ENCODE peak calls at places on chromosomes 2 and 18, in eight cellular contexts. One of them, this sample, is unnamed.

GRCh38 chr2:193584522-193584938 is 1389.8 kb upstream of the TMEFF2 start:
- DNase-seq in right lobe of liver: peak; percentile 51
- DNase-seq in OCI-LY7: peak; percentile 13
- DNase-seq in endodermal cell: peak; percentile 60
- DNase-seq in transverse colon: no peak
- DNase-seq in fibroblast of lung: peak; percentile 37
- DNase-seq in CD8-positive, alpha-beta T cell: no peak
- DNase-seq in heart left ventricle: no peak
- DNase-seq in this sample: no peak

GRCh38 chr2:122590524-122590923 is 835.1 kb downstream of the TSN start:
- DNase-seq in heart left ventricle: no peak
- DNase-seq in right lobe of liver: no peak
- DNase-seq in transverse colon: peak; percentile 54
- DNase-seq in endodermal cell: no peak
- DNase-seq in fibroblast of lung: no peak
- DNase-seq in OCI-LY7: no peak
- DNase-seq in CD8-positive, alpha-beta T cell: no peak
- DNase-seq in this sample: no peak

GRCh38 chr2:217151509-217152206 is 291.8 kb upstream of the TNP1 start:
- DNase-seq in OCI-LY7: no peak
- DNase-seq in fibroblast of lung: no peak
- DNase-seq in endodermal cell: no peak
- DNase-seq in transverse colon: no peak
- DNase-seq in right lobe of liver: no peak
- DNase-seq in heart left ventricle: peak; percentile 34
- DNase-seq in CD8-positive, alpha-beta T cell: no peak
- DNase-seq in this sample: no peak

GRCh38 chr18:25883091-25883490 is 207.3 kb downstream of the SS18 start:
- DNase-seq in OCI-LY7: no peak
- DNase-seq in heart left ventricle: no peak
- DNase-seq in CD8-positive, alpha-beta T cell: no peak
- DNase-seq in endodermal cell: no peak
- DNase-seq in transverse colon: no peak
- DNase-seq in right lobe of liver: no peak
- DNase-seq in fibroblast of lung: no peak
- DNase-seq in this sample: no peak

GRCh38 chr18:68840554-68841263 is 42.8 kb downstream of the CCDC102B start:
- DNase-seq in CD8-positive, alpha-beta T cell: no peak
- DNase-seq in transverse colon: no peak
- DNase-seq in OCI-LY7: no peak
- DNase-seq in fibroblast of lung: peak; percentile 96
- DNase-seq in heart left ventricle: no peak
- DNase-seq in right lobe of liver: no peak
- DNase-seq in endodermal cell: no peak
- DNase-seq in this sample: no peak

GRCh38 chr2:112885503-112885897 is 25.5 kb upstream of the IL37 start:
- DNase-seq in right lobe of liver: no peak
- DNase-seq in endodermal cell: no peak
- DNase-seq in fibroblast of lung: no peak
- DNase-seq in heart left ventricle: no peak
- DNase-seq in transverse colon: no peak
- DNase-seq in CD8-positive, alpha-beta T cell: no peak
- DNase-seq in OCI-LY7: no peak
- DNase-seq in this sample: no peak

GRCh38 chr2:1282552-1282951 is 130.7 kb upstream of the TPO start:
- DNase-seq in CD8-positive, alpha-beta T cell: no peak
- DNase-seq in fibroblast of lung: no peak
- DNase-seq in endodermal cell: no peak
- DNase-seq in heart left ventricle: peak; percentile 47
- DNase-seq in OCI-LY7: no peak
- DNase-seq in right lobe of liver: no peak
- DNase-seq in transverse colon: no peak
- DNase-seq in this sample: no peak

GRCh38 chr18:51194604-51195003 is 2.9 kb downstream of the MEX3C start:
- DNase-seq in OCI-LY7: no peak
- DNase-seq in right lobe of liver: no peak
- DNase-seq in CD8-positive, alpha-beta T cell: no peak
- DNase-seq in transverse colon: no peak
- DNase-seq in endodermal cell: no peak
- DNase-seq in fibroblast of lung: peak; percentile 20
- DNase-seq in heart left ventricle: no peak
- DNase-seq in this sample: no peak

GRCh38 chr2:85758361-85759256 is 4.8 kb downstream of the ATOH8 start:
- DNase-seq in right lobe of liver: peak; percentile 73
- DNase-seq in OCI-LY7: no peak
- DNase-seq in transverse colon: no peak
- DNase-seq in heart left ventricle: no peak
- DNase-seq in endodermal cell: no peak
- DNase-seq in fibroblast of lung: no peak
- DNase-seq in CD8-positive, alpha-beta T cell: no peak
- DNase-seq in this sample: no peak

GRCh38 chr2:238929242-238930081 is 81.6 kb downstream of the TWIST2 start:
- DNase-seq in endodermal cell: peak; percentile 42
- DNase-seq in transverse colon: peak; percentile 22
- DNase-seq in heart left ventricle: peak; percentile 64
- DNase-seq in fibroblast of lung: peak; percentile 67
- DNase-seq in right lobe of liver: no peak
- DNase-seq in CD8-positive, alpha-beta T cell: no peak
- DNase-seq in OCI-LY7: no peak
- DNase-seq in this sample: peak; percentile 84

GRCh38 chr2:187499941-187500532 is 52.0 kb upstream of the CALCRL start:
- DNase-seq in OCI-LY7: peak; percentile 50
- DNase-seq in transverse colon: peak; percentile 57
- DNase-seq in endodermal cell: peak; percentile 82
- DNase-seq in heart left ventricle: peak; percentile 39
- DNase-seq in fibroblast of lung: peak; percentile 43
- DNase-seq in CD8-positive, alpha-beta T cell: no peak
- DNase-seq in right lobe of liver: peak; percentile 61
- DNase-seq in this sample: no peak

GRCh38 chr2:39264733-39265132 is 21.0 kb upstream of the CDKL4 start:
- DNase-seq in OCI-LY7: peak; percentile 80
- DNase-seq in endodermal cell: no peak
- DNase-seq in CD8-positive, alpha-beta T cell: no peak
- DNase-seq in heart left ventricle: no peak
- DNase-seq in transverse colon: no peak
- DNase-seq in fibroblast of lung: no peak
- DNase-seq in right lobe of liver: no peak
- DNase-seq in this sample: no peak

GRCh38 chr18:36366994-36367839 is 69.7 kb downstream of the FHOD3 start:
- DNase-seq in endodermal cell: no peak
- DNase-seq in transverse colon: no peak
- DNase-seq in OCI-LY7: no peak
- DNase-seq in right lobe of liver: no peak
- DNase-seq in heart left ventricle: peak; percentile 90
- DNase-seq in CD8-positive, alpha-beta T cell: no peak
- DNase-seq in fibroblast of lung: no peak
- DNase-seq in this sample: peak; percentile 89

GRCh38 chr2:8535821-8536685 is 145.8 kb upstream of the ID2 start:
- DNase-seq in endodermal cell: no peak
- DNase-seq in fibroblast of lung: peak; percentile 30
- DNase-seq in OCI-LY7: peak; percentile 60
- DNase-seq in right lobe of liver: no peak
- DNase-seq in transverse colon: no peak
- DNase-seq in heart left ventricle: no peak
- DNase-seq in CD8-positive, alpha-beta T cell: no peak
- DNase-seq in this sample: no peak

GRCh38 chr2:237708491-237708890 is 81.1 kb downstream of the LRRFIP1 start:
- DNase-seq in fibroblast of lung: no peak
- DNase-seq in endodermal cell: no peak
- DNase-seq in transverse colon: no peak
- DNase-seq in CD8-positive, alpha-beta T cell: no peak
- DNase-seq in heart left ventricle: no peak
- DNase-seq in right lobe of liver: peak; percentile 37
- DNase-seq in OCI-LY7: no peak
- DNase-seq in this sample: no peak

GRCh38 chr2:36362291-36362690 is 6.7 kb downstream of the CRIM1 start:
- DNase-seq in OCI-LY7: no peak
- DNase-seq in transverse colon: no peak
- DNase-seq in endodermal cell: no peak
- DNase-seq in right lobe of liver: no peak
- DNase-seq in heart left ventricle: no peak
- DNase-seq in CD8-positive, alpha-beta T cell: no peak
- DNase-seq in fibroblast of lung: peak; percentile 92
- DNase-seq in this sample: no peak

GRCh38 chr2:76870581-76870980 is 651.6 kb downstream of the LRRTM4 start:
- DNase-seq in OCI-LY7: no peak
- DNase-seq in endodermal cell: no peak
- DNase-seq in fibroblast of lung: peak; percentile 3
- DNase-seq in heart left ventricle: no peak
- DNase-seq in right lobe of liver: no peak
- DNase-seq in transverse colon: no peak
- DNase-seq in CD8-positive, alpha-beta T cell: no peak
- DNase-seq in this sample: no peak

GRCh38 chr2:103123516-103123915 is 361.7 kb downstream of the TMEM182 start:
- DNase-seq in endodermal cell: no peak
- DNase-seq in CD8-positive, alpha-beta T cell: no peak
- DNase-seq in heart left ventricle: no peak
- DNase-seq in right lobe of liver: no peak
- DNase-seq in fibroblast of lung: no peak
- DNase-seq in OCI-LY7: no peak
- DNase-seq in transverse colon: no peak
- DNase-seq in this sample: no peak

GRCh38 chr2:236941551-236941950 is 144.1 kb upstream of the COPS8 start:
- DNase-seq in heart left ventricle: no peak
- DNase-seq in CD8-positive, alpha-beta T cell: no peak
- DNase-seq in OCI-LY7: no peak
- DNase-seq in right lobe of liver: no peak
- DNase-seq in transverse colon: no peak
- DNase-seq in endodermal cell: no peak
- DNase-seq in fibroblast of lung: no peak
- DNase-seq in this sample: no peak

DNA sequence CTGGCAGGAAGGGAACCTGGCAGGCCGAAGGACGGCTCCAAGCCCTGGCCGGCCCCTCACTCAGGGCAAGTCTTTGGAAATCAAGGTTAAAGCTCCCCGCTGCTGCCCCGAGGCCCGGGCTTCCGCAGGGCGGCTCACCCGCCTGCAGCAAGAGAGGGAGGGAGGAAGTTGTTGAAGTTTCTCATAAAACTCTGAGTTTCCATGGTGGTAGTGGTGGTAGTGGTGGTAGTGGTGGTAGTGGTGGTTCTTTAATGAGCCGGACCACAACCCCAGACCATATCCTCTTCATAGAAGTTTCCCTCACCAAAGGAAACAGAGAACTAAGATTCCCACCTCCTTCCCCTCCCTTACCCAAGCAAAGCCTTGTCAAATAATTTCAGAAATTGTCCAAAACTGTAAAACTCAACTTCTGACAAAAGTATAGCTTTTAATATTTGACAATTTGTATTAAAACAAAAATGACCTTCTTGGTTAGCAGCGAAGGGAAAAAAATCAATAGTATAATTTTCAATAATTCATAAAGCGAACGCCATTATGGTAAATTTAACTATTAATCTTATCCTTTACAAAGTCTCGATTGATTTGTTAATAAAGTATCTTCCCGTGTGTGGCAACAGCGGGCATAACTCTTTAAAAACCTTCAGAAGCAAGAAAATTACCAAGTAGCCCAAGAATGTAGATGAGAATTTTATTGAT is 1.5 kb upstream of the HOXD10 start:
- DNase-seq in CD8-positive, alpha-beta T cell: no peak
- DNase-seq in OCI-LY7: no peak
- DNase-seq in heart left ventricle: no peak
- DNase-seq in endodermal cell: peak; percentile 63
- DNase-seq in right lobe of liver: no peak
- DNase-seq in transverse colon: no peak
- DNase-seq in fibroblast of lung: no peak
- DNase-seq in this sample: no peak
- TF ChIP-seq CTCF in CD8-positive, alpha-beta T cell: no peak
- TF ChIP-seq CTCF in OCI-LY7: no peak
- TF ChIP-seq CTCF in heart left ventricle: no peak
- TF ChIP-seq CTCF in endodermal cell: no peak
- TF ChIP-seq CTCF in right lobe of liver: no peak
- TF ChIP-seq CTCF in transverse colon: no peak
- TF ChIP-seq CTCF in fibroblast of lung: no peak
- TF ChIP-seq CTCF in this sample: no peak

GRCh38 chr2:172615862-172616261 is 60.0 kb downstream of the PDK1 start:
- DNase-seq in transverse colon: no peak
- DNase-seq in OCI-LY7: no peak
- DNase-seq in endodermal cell: no peak
- DNase-seq in fibroblast of lung: no peak
- DNase-seq in right lobe of liver: no peak
- DNase-seq in heart left ventricle: no peak
- DNase-seq in CD8-positive, alpha-beta T cell: no peak
- DNase-seq in this sample: no peak
- H3K27ac ChIP-seq in transverse colon: no peak overlapping the region
- H3K27ac ChIP-seq in OCI-LY7: no peak overlapping the region
- H3K27ac ChIP-seq in endodermal cell: no peak overlapping the region
- H3K27ac ChIP-seq in fibroblast of lung: no peak overlapping the region
- H3K27ac ChIP-seq in right lobe of liver: no peak overlapping the region
- H3K27ac ChIP-seq in heart left ventricle: no peak overlapping the region
- H3K27ac ChIP-seq in CD8-positive, alpha-beta T cell: no peak overlapping the region
- H3K27ac ChIP-seq in this sample: no peak overlapping the region

DNA sequence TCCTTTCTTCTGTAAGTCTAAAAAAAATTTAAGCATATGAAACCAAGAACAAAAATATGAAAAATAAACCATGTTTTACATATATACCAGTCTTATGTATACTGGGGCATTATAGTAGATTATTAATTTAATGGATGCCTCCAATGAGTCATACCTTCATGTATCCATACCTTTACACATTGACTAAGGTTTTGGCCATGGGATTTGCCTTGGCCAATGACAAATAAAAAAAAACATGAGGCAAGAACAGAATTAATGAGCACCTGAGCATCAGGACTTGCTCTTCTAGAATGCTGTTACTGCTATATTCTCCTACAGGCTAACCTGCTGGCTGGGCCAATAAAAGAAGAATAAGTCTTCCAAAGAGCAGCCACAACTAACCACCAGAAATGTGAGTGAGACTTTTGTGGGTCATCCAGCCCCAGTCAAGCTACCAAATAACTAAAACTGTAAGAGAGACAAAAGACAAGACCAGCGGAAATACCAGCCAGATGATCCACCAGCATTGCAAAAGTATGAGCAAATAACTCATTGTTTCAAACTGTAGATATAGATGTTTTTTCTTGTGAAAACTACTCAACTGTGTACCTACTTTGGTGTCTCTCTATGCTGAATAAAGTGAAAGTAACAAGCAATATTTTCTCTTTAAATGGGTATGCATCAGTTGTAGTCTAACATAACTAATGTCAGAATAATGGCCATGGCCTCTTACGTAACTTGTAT is 749.6 kb upstream of the VRK2 start:
- DNase-seq in CD8-positive, alpha-beta T cell: no peak
- DNase-seq in OCI-LY7: no peak
- DNase-seq in transverse colon: no peak
- DNase-seq in right lobe of liver: no peak
- DNase-seq in heart left ventricle: no peak
- DNase-seq in fibroblast of lung: peak; percentile 18
- DNase-seq in endodermal cell: no peak
- DNase-seq in this sample: no peak
- H3K4me3 ChIP-seq in CD8-positive, alpha-beta T cell: no peak overlapping the region
- H3K4me3 ChIP-seq in OCI-LY7: no peak overlapping the region
- H3K4me3 ChIP-seq in transverse colon: no peak overlapping the region
- H3K4me3 ChIP-seq in right lobe of liver: no peak overlapping the region
- H3K4me3 ChIP-seq in heart left ventricle: no peak overlapping the region
- H3K4me3 ChIP-seq in fibroblast of lung: no peak overlapping the region
- H3K4me3 ChIP-seq in endodermal cell: no peak overlapping the region
- H3K4me3 ChIP-seq in this sample: no peak overlapping the region

DNA sequence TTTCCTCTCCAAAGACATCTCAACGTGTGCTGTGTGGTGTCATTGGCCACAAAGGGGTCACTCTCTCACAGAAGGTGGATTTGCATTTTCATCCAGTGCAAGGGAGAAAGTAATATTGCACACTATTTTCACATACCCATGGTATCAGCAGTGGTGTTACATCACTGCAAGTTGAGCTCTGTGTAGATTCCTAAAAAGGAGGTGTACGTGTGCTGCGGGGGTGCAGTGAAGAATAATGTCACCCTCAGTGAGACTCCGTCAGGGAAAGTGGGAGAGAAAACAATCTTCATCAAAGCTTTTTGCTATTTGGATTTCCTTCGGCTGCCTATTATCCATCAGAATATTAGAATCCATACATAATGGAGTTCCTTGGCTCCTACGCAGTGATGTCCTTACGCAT is 733.8 kb upstream of the FANCL start:
- DNase-seq in endodermal cell: no peak
- DNase-seq in OCI-LY7: no peak
- DNase-seq in transverse colon: no peak
- DNase-seq in fibroblast of lung: no peak
- DNase-seq in heart left ventricle: no peak
- DNase-seq in CD8-positive, alpha-beta T cell: no peak
- DNase-seq in right lobe of liver: no peak
- DNase-seq in this sample: no peak
- TF ChIP-seq CTCF in endodermal cell: no peak
- TF ChIP-seq CTCF in OCI-LY7: no peak
- TF ChIP-seq CTCF in transverse colon: no peak
- TF ChIP-seq CTCF in fibroblast of lung: no peak
- TF ChIP-seq CTCF in heart left ventricle: no peak
- TF ChIP-seq CTCF in CD8-positive, alpha-beta T cell: no peak
- TF ChIP-seq CTCF in right lobe of liver: no peak
- TF ChIP-seq CTCF in this sample: no peak

This sample was measured in coronary artery.